ENCODE peak calls at places on chromosomes 2 and 18, in six cellular contexts. C is stomach, O is spleen, X is cardiac muscle cell, V is PC-3, H is uterus. M is an unnamed sample.

GRCh38 chr2:10326707-10327594 is 24.2 kb downstream of the HPCAL1 start:
- DNase-seq in X (no peak), C (no peak), V (no peak), H (no peak), O (no peak), M (no peak)

GRCh38 chr2:10016001-10016801 is 27.1 kb upstream of the KLF11 start:
- DNase-seq in C (no peak), V (no peak), H (no peak), O (peak; percentile 59), X (no peak), M (no peak)

GRCh38 chr2:98463551-98463971 is 18.9 kb downstream of the INPP4A start:
- DNase-seq in O (no peak), X (no peak), V (no peak), H (no peak), C (no peak), M (no peak)

GRCh38 chr2:72824224-72824842 is 1.5 kb downstream of the EXOC6B start:
- DNase-seq in X (no peak), O (no peak), H (no peak), C (no peak), V (peak; percentile 75), M (no peak)

GRCh38 chr2:72367530-72368225 is 220.0 kb upstream of the CYP26B1 start:
- DNase-seq in O (no peak), X (peak; percentile 27), H (no peak), V (peak; percentile 97), C (peak; percentile 74), M (peak; percentile 60)

GRCh38 chr2:113720167-113720566 is 36.3 kb downstream of the SLC35F5 start:
- DNase-seq in X (no peak), O (no peak), H (no peak), V (peak; percentile 66), C (no peak), M (no peak)

GRCh38 chr2:197011033-197011432 is 84.5 kb upstream of the PGAP1 start:
- DNase-seq in C (no peak), O (no peak), X (no peak), H (no peak), V (no peak), M (no peak)

GRCh38 chr2:26016012-26016742 is 17.7 kb upstream of the RAB10 start:
- DNase-seq in V (no peak), X (no peak), C (no peak), O (no peak), H (no peak), M (no peak)

GRCh38 chr2:85434677-85435076 is 16.2 kb downstream of the SH2D6 start:
- DNase-seq in C (no peak), H (no peak), O (no peak), X (no peak), V (no peak), M (no peak)

GRCh38 chr2:19868705-19869550 is 32.9 kb downstream of the TTC32 start:
- DNase-seq in O (peak; percentile 93), X (peak; percentile 66), C (peak; percentile 54), V (no peak), H (peak; percentile 57), M (peak; percentile 69)

GRCh38 chr18:55579471-55579870 is 8.5 kb downstream of the TCF4 start:
- DNase-seq in V (no peak), O (no peak), X (no peak), C (no peak), H (no peak), M (no peak)

DNA sequence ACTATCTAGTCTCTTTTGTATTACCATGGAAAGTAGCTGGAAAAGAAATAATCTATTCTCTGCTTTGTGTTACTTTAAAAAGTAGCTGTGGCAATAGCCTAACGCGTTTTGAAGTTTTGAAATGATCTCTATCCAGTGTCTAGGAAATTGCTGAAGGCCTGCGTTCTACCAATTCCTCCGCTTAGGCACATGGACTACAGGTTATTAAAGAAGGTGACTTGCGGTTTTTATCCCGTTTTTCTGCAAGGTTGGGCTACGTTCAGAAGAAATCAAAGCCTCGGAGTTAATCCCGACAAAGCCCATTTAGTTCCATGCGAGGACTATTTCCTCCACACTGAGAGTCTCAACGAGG is 636 bp upstream of the UBXN4 start:
- DNase-seq in H (no peak), O (no peak), C (no peak), V (no peak), X (no peak), M (no peak)
- H3K4me3 ChIP-seq in H (no peak overlapping the region), O (no peak overlapping the region), C (peak overlapping the region; percentile 81), V (no peak overlapping the region), X (no peak overlapping the region), M (peak overlapping the region; percentile 97)

GRCh38 chr2:204328350-204328749 is 216.9 kb upstream of the PARD3B start:
- DNase-seq in X (no peak), C (no peak), H (no peak), V (no peak), O (no peak), M (no peak)
- H3K4me1 ChIP-seq in X (no peaks in the 10 kb centered on the region), C (no peaks in the 10 kb centered on the region), H (no peaks in the 10 kb centered on the region), V (peaks cover 15% of the 10 kb centered on the region), O (peaks cover 15% of the 10 kb centered on the region), M (no peaks in the 10 kb centered on the region)

GRCh38 chr2:102033028-102033749 is 41.4 kb downstream of the IL1R2 start:
- DNase-seq in H (peak; percentile 37), X (no peak), O (peak; percentile 79), C (peak; percentile 81), V (peak; percentile 7), M (peak; percentile 70)
- TF ChIP-seq CTCF in H (no peak), X (peak; percentile 53), O (no peak), C (no peak), V (no peak), M (no peak)

GRCh38 chr2:39515273-39515896 is 78.3 kb upstream of the MAP4K3 start:
- DNase-seq in O (no peak), H (no peak), X (no peak), C (no peak), V (no peak), M (no peak)

GRCh38 chr2:39516347-39517101 is 79.4 kb upstream of the MAP4K3 start:
- DNase-seq in H (peak; percentile 65), C (peak; percentile 47), X (no peak), O (no peak), V (no peak), M (no peak)

GRCh38 chr2:39517622-39518021 is 80.5 kb upstream of the MAP4K3 start:
- DNase-seq in O (no peak), X (no peak), C (no peak), V (no peak), H (no peak), M (no peak)

GRCh38 chr2:39515897-39516346 is 78.8 kb upstream of the MAP4K3 start:
- DNase-seq in O (no peak), V (no peak), H (no peak), X (no peak), C (no peak), M (no peak)

DNA sequence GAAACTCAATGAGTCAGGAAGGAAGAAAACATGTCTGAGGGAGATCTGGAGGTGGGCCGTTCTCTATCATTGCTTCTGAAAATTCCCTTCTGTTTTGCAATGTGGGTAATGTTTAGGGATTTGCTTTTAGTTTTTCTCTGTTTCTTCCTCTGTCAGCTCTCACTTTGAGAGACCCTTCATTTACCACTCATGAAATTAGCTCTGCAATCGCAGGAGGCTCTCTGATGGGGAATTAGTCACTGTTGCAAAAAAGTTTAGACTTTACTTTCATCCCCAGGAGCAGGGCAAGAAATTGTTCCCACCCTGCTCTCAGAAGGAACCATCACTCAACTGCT is 80.0 kb upstream of the MAP4K3 start:
- DNase-seq in O (no peak), H (no peak), X (no peak), V (no peak), C (no peak), M (no peak)
- H3K4me3 ChIP-seq in O (no peak overlapping the region), H (no peak overlapping the region), X (no peak overlapping the region), V (no peak overlapping the region), C (no peak overlapping the region), M (no peak overlapping the region)